ENCODE peak calls at places on chromosomes 16 and 17, in nine cellular contexts. R, Q, I, T, D, W, Z, F and H are unnamed samples.

GRCh38 chr17:57584050-57584551 is 161.0 kb downstream of the CCDC182 start:
- DNase-seq in R (no peak), Q (no peak), I (no peak), T (no peak), D (no peak), W (no peak), Z (no peak), F (no peak), H (no peak)

GRCh38 chr17:39867891-39868553 is at the start of gene ZPBP2:
- DNase-seq in R (peak; percentile 81), Q (no peak), I (no peak), T (no peak), D (no peak), W (no peak), Z (no peak), F (no peak), H (no peak)

GRCh38 chr17:30095507-30096244 is 20.9 kb upstream of the NSRP1 start:
- DNase-seq in R (no peak), Q (peak; percentile 44), I (peak; percentile 62), T (no peak), D (peak; percentile 49), W (peak; percentile 80), Z (no peak), F (no peak), H (peak; percentile 61)

GRCh38 chr17:78875738-78876597 is 27.0 kb downstream of the CEP295NL start:
- DNase-seq in R (no peak), Q (no peak), I (no peak), T (no peak), D (no peak), W (no peak), Z (no peak), F (no peak), H (no peak)

GRCh38 chr16:84115919-84116719 is 623 bp downstream of the MBTPS1 start:
- DNase-seq in R (no peak), Q (no peak), I (peak; percentile 25), T (peak; percentile 67), D (no peak), W (peak; percentile 6), Z (no peak), F (no peak), H (no peak)

GRCh38 chr17:42520540-42520951 is 15.5 kb upstream of the NAGLU start:
- DNase-seq in R (no peak), Q (no peak), I (no peak), T (no peak), D (no peak), W (no peak), Z (no peak), F (no peak), H (no peak)

GRCh38 chr17:7988750-7989178 is 13.7 kb upstream of the GUCY2D start:
- DNase-seq in R (no peak), Q (peak; percentile 74), I (peak; percentile 37), T (peak; percentile 82), D (no peak), W (peak; percentile 57), Z (no peak), F (peak; percentile 53), H (peak; percentile 76)

GRCh38 chr17:35161281-35161761 is 13.7 kb downstream of the UNC45B start:
- DNase-seq in R (no peak), Q (no peak), I (peak; percentile 18), T (no peak), D (no peak), W (no peak), Z (no peak), F (no peak), H (no peak)

GRCh38 chr17:51087072-51087757 is 33.5 kb downstream of the SPAG9 start:
- DNase-seq in R (no peak), Q (no peak), I (no peak), T (no peak), D (no peak), W (no peak), Z (no peak), F (no peak), H (no peak)

GRCh38 chr16:80015566-80015965 is 415.0 kb upstream of the MAF start:
- DNase-seq in R (no peak), Q (no peak), I (no peak), T (no peak), D (no peak), W (peak; percentile 61), Z (no peak), F (no peak), H (no peak)

GRCh38 chr17:51240275-51240674 is 19.6 kb downstream of the MBTD1 start:
- DNase-seq in R (no peak), Q (no peak), I (no peak), T (no peak), D (no peak), W (no peak), Z (no peak), F (no peak), H (no peak)

GRCh38 chr16:3131755-3132377 is 3.0 kb upstream of the ZNF213 start:
- DNase-seq in R (peak; percentile 68), Q (no peak), I (peak; percentile 40), T (peak; percentile 44), D (no peak), W (peak; percentile 67), Z (no peak), F (no peak), H (no peak)

GRCh38 chr16:1408171-1408837 is 6.2 kb downstream of the UNKL start:
- DNase-seq in R (peak; percentile 97), Q (peak; percentile 93), I (peak; percentile 68), T (peak; percentile 98), D (peak; percentile 87), W (peak; percentile 92), Z (peak; percentile 93), F (no peak), H (peak; percentile 66)

GRCh38 chr16:68083861-68084503 is 1.2 kb upstream of the NFATC3 start:
- DNase-seq in R (peak; percentile 80), Q (peak; percentile 53), I (no peak), T (peak; percentile 47), D (no peak), W (no peak), Z (no peak), F (no peak), H (no peak)

GRCh38 chr17:48541574-48542113 is 3.3 kb downstream of the HOXB2 start:
- DNase-seq in R (peak; percentile 64), Q (no peak), I (peak; percentile 53), T (no peak), D (peak; percentile 61), W (peak; percentile 76), Z (no peak), F (no peak), H (no peak)

GRCh38 chr17:4739122-4740024 is at the start of the genes CXCL16 and ZMYND15:
- DNase-seq in R (peak; percentile 94), Q (no peak), I (peak; percentile 33), T (peak; percentile 77), D (peak; percentile 75), W (no peak), Z (peak; percentile 58), F (no peak), H (no peak)

GRCh38 chr17:45353047-45353446 is 36.2 kb upstream of the MAP3K14 start:
- DNase-seq in R (no peak), Q (no peak), I (no peak), T (no peak), D (no peak), W (no peak), Z (peak; percentile 6), F (no peak), H (no peak)

GRCh38 chr17:39863918-39864746 is at the start of gene IKZF3:
- DNase-seq in R (peak; percentile 93), Q (peak; percentile 41), I (no peak), T (peak; percentile 70), D (peak; percentile 69), W (peak; percentile 55), Z (peak; percentile 10), F (no peak), H (no peak)